ENCODE peak calls at places on chromosomes 12 and 14, in ten cellular contexts. E is nephron progenitor cell; I is hippocampal formation; D is stimulated activated naive CD4-positive, alpha-beta T cell; H is NCI-H524; Z is hepatic stellate cell; R is amygdala; A is ovary; B is stimulated activated CD8-positive, alpha-beta memory T cell treated with anti-CD3 and anti-CD28 coated beads, Interleukin-4, amount 100 ng/mL, for 24 hours; S is HuH-7. N is an unnamed sample.

GRCh38 chr12:58433969-58434368 is 486.3 kb downstream of the LRIG3 start:
- DNase-seq in Z (no peak), H (no peak), B (no peak), E (no peak), R (no peak), A (no peak), S (no peak), D (no peak), I (no peak), N (no peak)

GRCh38 chr12:121789800-121790748 is 3.4 kb downstream of the RHOF start:
- DNase-seq in A (no peak), R (no peak), H (no peak), B (peak), Z (no peak), I (no peak), D (peak), S (no peak), E (peak), N (peak)

GRCh38 chr12:101877816-101878811 is 734 bp downstream of the DRAM1 start:
- DNase-seq in I (no peak), S (peak), B (no peak), D (no peak), A (no peak), E (no peak), Z (no peak), H (peak), R (no peak), N (peak)

GRCh38 chr14:83473846-83474245 is 1940.2 kb upstream of the SEL1L start:
- DNase-seq in D (no peak), R (no peak), Z (no peak), A (no peak), B (no peak), I (no peak), H (no peak), E (no peak), S (no peak), N (no peak)

GRCh38 chr12:81078469-81079196 is 754 bp downstream of the ACSS3 start:
- DNase-seq in I (no peak), H (peak), A (peak), D (no peak), B (no peak), E (peak), R (no peak), Z (peak), S (peak), N (no peak)

GRCh38 chr14:100215330-100215885 is 23.5 kb upstream of the YY1 start:
- DNase-seq in D (no peak), E (no peak), H (no peak), Z (no peak), B (no peak), R (no peak), S (no peak), I (no peak), A (no peak), N (no peak)

GRCh38 chr12:87152841-87153528 is 876.2 kb downstream of the C12orf50 start:
- DNase-seq in Z (no peak), H (peak), B (no peak), R (no peak), D (no peak), S (no peak), I (no peak), A (no peak), E (no peak), N (no peak)

GRCh38 chr12:126684703-126685102 is 1582.3 kb upstream of the TMEM132C start:
- DNase-seq in E (no peak), A (no peak), H (no peak), D (no peak), B (no peak), R (no peak), S (no peak), I (no peak), Z (no peak), N (no peak)